ENCODE peak calls at places on chromosomes 1 and 21, in five cellular contexts. T is epithelial cell of esophagus, P is astrocyte of the cerebellum, U is astrocyte, C is tibial artery. Q is an unnamed sample.

GRCh38 chr1:167118188-167118587 is 24.3 kb downstream of the STYXL2 start:
- DNase-seq in T (no peak), P (no peak), U (no peak), C (no peak), Q (no peak)

GRCh38 chr1:112625696-112626095 is 6.1 kb downstream of the CAPZA1 start:
- DNase-seq in T (no peak), P (no peak), U (no peak), C (no peak), Q (no peak)

GRCh38 chr1:228353601-228354371 is 52.8 kb downstream of the TRIM11 start:
- DNase-seq in T (peak), P (no peak), U (no peak), C (no peak), Q (no peak)

GRCh38 chr1:220527279-220528048 is 472 bp upstream of the MARK1 start:
- DNase-seq in T (peak), P (no peak), U (peak), C (peak), Q (peak)

GRCh38 chr1:21385022-21385421 is 54.9 kb upstream of the NBPF3 start:
- DNase-seq in T (no peak), P (no peak), U (no peak), C (no peak), Q (no peak)

GRCh38 chr1:17255336-17255735 is 6.4 kb downstream of the PADI3 start:
- DNase-seq in T (no peak), P (no peak), U (no peak), C (no peak), Q (no peak)

GRCh38 chr21:16534408-16535099 is 804.8 kb downstream of the USP25 start:
- DNase-seq in T (peak), P (peak), U (peak), C (peak), Q (peak)

GRCh38 chr1:31617917-31618746 is 643 bp downstream of the HCRTR1 start:
- DNase-seq in T (peak), P (no peak), U (no peak), C (no peak), Q (no peak)

GRCh38 chr1:115313173-115313572 is 24.9 kb downstream of the NGF start:
- DNase-seq in T (no peak), P (no peak), U (no peak), C (no peak), Q (no peak)

GRCh38 chr1:109133815-109134214 is 19.9 kb downstream of the ELAPOR1 start:
- DNase-seq in T (no peak), P (no peak), U (no peak), C (peak), Q (no peak)

GRCh38 chr1:10257851-10258250 is 47.5 kb downstream of the KIF1B start:
- DNase-seq in T (no peak), P (no peak), U (no peak), C (no peak), Q (no peak)

GRCh38 chr1:247373721-247374141 is 42.1 kb upstream of the ZNF496 start:
- DNase-seq in T (peak), P (no peak), U (no peak), C (peak), Q (no peak)

GRCh38 chr1:219185486-219186117 is 11.9 kb downstream of the LYPLAL1 start:
- DNase-seq in T (peak), P (no peak), U (no peak), C (no peak), Q (no peak)

GRCh38 chr21:41160036-41160435 is 7.9 kb upstream of the BACE2 start:
- DNase-seq in T (no peak), P (no peak), U (peak), C (no peak), Q (no peak)

GRCh38 chr21:37829447-37829846 is 86.8 kb downstream of the KCNJ6 start:
- DNase-seq in T (peak), P (no peak), U (peak), C (no peak), Q (no peak)

GRCh38 chr1:3945916-3946840 is 46.1 kb upstream of the C1orf174 start:
- DNase-seq in T (no peak), P (no peak), U (no peak), C (no peak), Q (no peak)

GRCh38 chr1:23868848-23869450 is 859 bp upstream of the FUCA1 start:
- DNase-seq in T (no peak), P (no peak), U (no peak), C (peak), Q (no peak)

GRCh38 chr1:30748699-30749401 is 8.7 kb downstream of the LAPTM5 start:
- DNase-seq in T (peak), P (no peak), U (no peak), C (no peak), Q (no peak)

GRCh38 chr1:170692866-170693575 is 29.1 kb downstream of the PRRX1 start:
- DNase-seq in T (peak), P (peak), U (peak), C (no peak), Q (no peak)

GRCh38 chr1:71908871-71909390 is 373.4 kb downstream of the NEGR1 start:
- DNase-seq in T (no peak), P (no peak), U (no peak), C (no peak), Q (no peak)

GRCh38 chr1:211934315-211934714 is 101.0 kb downstream of the INTS7 start:
- DNase-seq in T (no peak), P (no peak), U (no peak), C (no peak), Q (no peak)

GRCh38 chr1:87386217-87386790 is 57.6 kb downstream of the LMO4 start:
- DNase-seq in T (no peak), P (no peak), U (no peak), C (no peak), Q (no peak)

GRCh38 chr1:197902131-197902453 is 338 bp upstream of the C1orf53 start:
- DNase-seq in T (no peak), P (no peak), U (no peak), C (no peak), Q (no peak)

GRCh38 chr1:3633344-3634058 is 8.7 kb downstream of the TPRG1L start:
- DNase-seq in T (no peak), P (no peak), U (no peak), C (no peak), Q (no peak)

GRCh38 chr1:166489670-166490436 is 323.1 kb upstream of the FAM78B start:
- DNase-seq in T (peak), P (no peak), U (no peak), C (no peak), Q (no peak)

GRCh38 chr1:104291156-104291555 is 541.5 kb downstream of the AMY1C start:
- DNase-seq in T (no peak), P (no peak), U (no peak), C (no peak), Q (no peak)

GRCh38 chr1:54853793-54854370 is 33.1 kb downstream of the DHCR24 start:
- DNase-seq in T (no peak), P (no peak), U (no peak), C (no peak), Q (no peak)

GRCh38 chr1:161193561-161194235 is 5.2 kb downstream of the ADAMTS4 start:
- DNase-seq in T (no peak), P (no peak), U (no peak), C (no peak), Q (no peak)

GRCh38 chr1:47023268-47024137 is at the start of gene CYP4X1:
- DNase-seq in T (peak), P (no peak), U (no peak), C (no peak), Q (peak)

GRCh38 chr1:202433155-202434043 is 84.9 kb downstream of the PPP1R12B start:
- DNase-seq in T (no peak), P (no peak), U (no peak), C (no peak), Q (no peak)

GRCh38 chr1:183514235-183514634 is 41.9 kb downstream of the SMG7 start:
- DNase-seq in T (no peak), P (no peak), U (no peak), C (no peak), Q (no peak)

GRCh38 chr1:27402349-27402754 is 9.9 kb downstream of the GPR3 start:
- DNase-seq in T (peak), P (no peak), U (no peak), C (peak), Q (peak)

GRCh38 chr1:156337052-156337887 is 822 bp downstream of the CCT3 start:
- DNase-seq in T (no peak), P (no peak), U (no peak), C (no peak), Q (no peak)

GRCh38 chr1:197144570-197145325 is 1.7 kb downstream of the ASPM start:
- DNase-seq in T (peak), P (no peak), U (peak), C (no peak), Q (no peak)

GRCh38 chr1:236181059-236181458 is 38.7 kb downstream of the GPR137B start:
- DNase-seq in T (peak), P (peak), U (peak), C (no peak), Q (no peak)

GRCh38 chr1:191886977-191887376 is 271.3 kb upstream of the RGS18 start:
- DNase-seq in T (no peak), P (no peak), U (no peak), C (no peak), Q (no peak)

GRCh38 chr1:1122078-1122811 is 6.4 kb upstream of the C1orf159 start:
- DNase-seq in T (peak), P (peak), U (no peak), C (peak), Q (peak)

GRCh38 chr1:1120866-1121563 is 5.1 kb upstream of the C1orf159 start:
- DNase-seq in T (no peak), P (no peak), U (no peak), C (no peak), Q (no peak)

GRCh38 chr1:1120096-1120495 is 4.2 kb upstream of the C1orf159 start:
- DNase-seq in T (no peak), P (no peak), U (no peak), C (no peak), Q (no peak)

GRCh38 chr1:1122981-1123480 is 7.1 kb upstream of the C1orf159 start:
- DNase-seq in T (no peak), P (no peak), U (no peak), C (no peak), Q (no peak)

DNA sequence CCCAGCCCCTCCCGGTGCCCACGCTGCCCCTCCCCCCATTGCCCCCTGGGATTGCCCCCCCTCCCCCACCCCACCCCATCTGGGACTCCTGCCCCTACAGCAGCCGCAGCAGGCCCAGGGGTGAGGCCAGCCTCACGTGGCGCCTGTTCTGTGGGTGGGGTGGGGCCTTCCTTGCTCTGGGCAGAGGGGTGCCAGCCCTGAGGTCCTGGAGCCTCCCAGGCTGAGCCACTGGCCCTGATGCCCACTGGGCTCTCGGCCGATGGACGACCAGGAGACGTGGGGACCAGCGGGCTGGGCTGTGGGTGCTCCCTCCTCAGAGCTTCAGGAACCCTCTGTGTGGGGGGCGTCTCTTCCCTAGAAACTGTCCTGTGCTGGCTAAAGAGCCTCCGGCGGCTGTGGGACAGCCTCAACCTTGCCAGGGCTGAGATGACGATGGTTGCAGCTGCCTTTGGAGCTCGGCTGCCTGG is 5.8 kb upstream of the C1orf159 start:
- DNase-seq in T (no peak), P (no peak), U (no peak), C (no peak), Q (no peak)
- H3K4me3 ChIP-seq in T (no peak), P (no peak), U (no peak), C (no peak), Q (no peak)

GRCh38 chr1:234681990-234682389 is 72.0 kb upstream of the IRF2BP2 start:
- DNase-seq in T (no peak), P (no peak), U (no peak), C (no peak), Q (peak)

GRCh38 chr1:234684854-234685253 is 74.9 kb upstream of the IRF2BP2 start:
- DNase-seq in T (no peak), P (no peak), U (no peak), C (peak), Q (no peak)

GRCh38 chr1:234686035-234686434 is 76.1 kb upstream of the IRF2BP2 start:
- DNase-seq in T (no peak), P (no peak), U (no peak), C (no peak), Q (no peak)

GRCh38 chr1:234683127-234683855 is 73.3 kb upstream of the IRF2BP2 start:
- DNase-seq in T (no peak), P (no peak), U (no peak), C (no peak), Q (peak)

GRCh38 chr1:234683856-234684632 is 74.1 kb upstream of the IRF2BP2 start:
- DNase-seq in T (peak), P (no peak), U (peak), C (peak), Q (peak)
- TF ChIP-seq CTCF in T (no peak), P (no peak), U (no peak), C (no peak), Q (no peak)

DNA sequence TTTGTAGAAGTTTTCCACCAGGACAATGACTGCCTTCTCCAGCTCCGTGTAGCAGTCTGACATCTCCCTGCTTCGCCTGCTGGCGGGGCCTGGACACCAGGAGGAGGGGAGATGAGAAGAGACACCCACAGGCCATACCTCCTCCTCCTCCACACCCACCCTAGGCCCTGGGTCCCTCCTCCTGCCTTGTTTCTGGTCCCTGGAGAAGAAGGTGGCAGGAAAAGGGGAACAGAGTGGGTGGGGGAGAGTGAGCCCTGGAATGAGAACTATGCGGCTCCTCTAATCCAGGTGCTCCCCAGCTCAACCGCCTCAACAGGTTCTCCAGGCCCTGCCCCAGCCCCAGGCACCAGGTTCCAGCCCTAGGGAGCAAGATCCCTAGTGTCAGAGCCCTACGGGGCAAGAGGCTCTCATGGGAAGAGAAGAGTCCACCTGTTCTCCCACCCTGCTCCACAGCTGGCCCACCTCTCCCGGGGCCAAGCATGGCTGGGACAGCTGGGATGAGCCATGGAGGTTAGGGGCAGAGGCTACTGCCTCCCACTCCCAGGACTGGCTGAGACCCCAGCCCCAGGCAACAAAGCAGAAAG is 4.8 kb downstream of the S100A16 start:
- DNase-seq in T (peak), P (no peak), U (no peak), C (no peak), Q (no peak)
- H3K4me3 ChIP-seq in T (peak), P (peak), U (peak), C (peak), Q (peak)

DNA sequence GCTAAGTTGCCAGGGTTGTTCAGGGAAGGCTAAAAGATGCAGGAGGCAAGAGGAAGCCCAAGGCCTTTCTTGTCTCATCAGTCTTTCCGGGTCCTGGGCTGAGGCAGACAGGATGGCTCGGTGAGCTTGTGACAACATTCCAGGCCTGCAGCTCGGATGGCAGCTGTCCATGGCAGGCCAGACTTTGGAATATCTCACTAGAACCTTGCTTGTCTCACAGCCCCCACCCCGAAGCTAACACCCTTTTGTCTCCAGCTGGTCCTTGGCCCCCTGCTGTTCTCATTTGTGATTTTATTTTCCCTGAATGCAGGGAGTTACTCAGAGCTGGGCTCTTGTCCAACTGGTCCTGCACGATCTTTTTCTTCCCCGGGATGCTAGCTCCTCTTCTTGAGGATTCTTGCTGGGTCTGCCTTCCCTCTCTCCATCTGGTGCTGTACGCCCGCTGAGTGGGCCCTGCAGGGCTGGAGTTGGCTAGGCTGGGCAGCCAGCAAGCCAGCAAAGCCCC is 477.2 kb upstream of the CAMK1G start:
- DNase-seq in T (peak), P (peak), U (peak), C (no peak), Q (no peak)
- TF ChIP-seq CTCF in T (no peak), P (no peak), U (no peak), C (no peak), Q (no peak)

GRCh38 chr21:36788116-36788515 is 89.2 kb downstream of the SIM2 start:
- DNase-seq in T (peak), P (no peak), U (no peak), C (no peak), Q (peak)
- H3K4me3 ChIP-seq in T (no peak), P (no peak), U (no peak), C (no peak), Q (peak)

GRCh38 chr21:36744560-36745231 is 45.8 kb downstream of the SIM2 start:
- DNase-seq in T (no peak), P (no peak), U (peak), C (no peak), Q (peak)
- TF ChIP-seq CTCF in T (no peak), P (no peak), U (no peak), C (no peak), Q (no peak)

DNA sequence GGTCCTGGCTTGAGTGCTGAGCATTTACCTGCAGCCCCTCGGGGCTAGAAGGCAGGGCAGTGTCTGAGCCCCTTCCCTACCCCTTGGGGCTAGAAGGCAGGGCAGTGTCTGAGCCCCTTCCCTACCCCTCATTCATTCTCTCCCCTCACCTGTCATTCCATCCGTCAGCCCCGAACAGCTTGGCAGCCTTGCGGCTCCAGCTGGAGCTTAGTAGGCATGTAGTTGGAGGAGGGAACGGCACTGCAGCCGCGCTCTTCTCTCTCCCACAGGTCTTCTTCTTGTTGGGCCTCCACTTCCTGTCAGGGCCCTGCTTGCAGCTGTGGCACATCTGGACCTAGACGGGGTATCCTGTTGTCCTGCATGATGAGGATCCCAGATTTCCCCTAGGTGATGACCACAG is 22.1 kb downstream of the MAPKAPK2 start:
- DNase-seq in T (no peak), P (no peak), U (no peak), C (no peak), Q (no peak)
- H3K4me3 ChIP-seq in T (no peak), P (no peak), U (no peak), C (no peak), Q (no peak)

Q was measured in prostate gland.